ENCODE peak calls at places on chromosomes 2 and 18, in seven cellular contexts. W is neural progenitor cell, D is SK-N-SH, Z is Karpas-422, X is keratinocyte, J is H9, N is IMR-90. A is an unnamed sample.

GRCh38 chr2:121722479-121722878 is 14.2 kb downstream of the NIFK start:
- DNase-seq in W (no peak), D (no peak), Z (no peak), X (no peak), J (no peak), N (peak; percentile 87), A (no peak)

GRCh38 chr2:165903406-165903805 is 50.2 kb downstream of the TTC21B start:
- DNase-seq in W (no peak), D (no peak), Z (no peak), X (no peak), J (no peak), N (no peak), A (no peak)

GRCh38 chr2:73925853-73926492 is 707 bp upstream of the DGUOK start:
- DNase-seq in W (no peak), D (peak; percentile 19), Z (no peak), X (peak; percentile 98), J (peak; percentile 36), N (no peak), A (peak; percentile 19)

GRCh38 chr2:75788925-75789324 is 78.2 kb upstream of the GCFC2 start:
- DNase-seq in W (no peak), D (no peak), Z (no peak), X (no peak), J (no peak), N (no peak), A (no peak)

GRCh38 chr2:109614715-109615636 is 812 bp downstream of the SOWAHC start:
- DNase-seq in W (peak; percentile 60), D (peak; percentile 72), Z (no peak), X (no peak), J (peak; percentile 50), N (no peak), A (no peak)

GRCh38 chr2:143428700-143429099 is 299.5 kb downstream of the ARHGAP15 start:
- DNase-seq in W (no peak), D (no peak), Z (no peak), X (no peak), J (no peak), N (no peak), A (no peak)

GRCh38 chr18:49609416-49610284 is 47.8 kb downstream of the LIPG start:
- DNase-seq in W (no peak), D (no peak), Z (no peak), X (peak; percentile 94), J (no peak), N (peak; percentile 46), A (peak; percentile 19)

GRCh38 chr18:6876646-6877045 is 147.1 kb downstream of the ARHGAP28 start:
- DNase-seq in W (no peak), D (no peak), Z (no peak), X (no peak), J (no peak), N (peak; percentile 45), A (no peak)

GRCh38 chr2:204869142-204869823 is 324.0 kb downstream of the PARD3B start:
- DNase-seq in W (no peak), D (no peak), Z (no peak), X (no peak), J (no peak), N (peak; percentile 31), A (no peak)

GRCh38 chr2:231900486-231900942 is 25.7 kb downstream of the NPPC start:
- DNase-seq in W (peak; percentile 93), D (peak; percentile 79), Z (peak; percentile 80), X (no peak), J (peak; percentile 95), N (peak; percentile 55), A (peak; percentile 88)

GRCh38 chr2:128623776-128624424 is 305.2 kb upstream of the HS6ST1 start:
- DNase-seq in W (no peak), D (no peak), Z (peak; percentile 90), X (no peak), J (no peak), N (peak; percentile 95), A (peak; percentile 78)

GRCh38 chr2:36798724-36799123 is 102.2 kb downstream of the VIT start:
- DNase-seq in W (no peak), D (no peak), Z (no peak), X (no peak), J (no peak), N (no peak), A (no peak)

GRCh38 chr2:71458413-71459083 is 5.2 kb downstream of the DYSF start:
- DNase-seq in W (no peak), D (no peak), Z (no peak), X (no peak), J (no peak), N (peak; percentile 58), A (peak; percentile 81)

GRCh38 chr2:190277234-190278112 is 42.2 kb downstream of the HIBCH start:
- DNase-seq in W (peak; percentile 61), D (peak; percentile 6), Z (peak; percentile 72), X (no peak), J (no peak), N (peak; percentile 51), A (no peak)

GRCh38 chr2:5144159-5144558 is 548.0 kb upstream of the SOX11 start:
- DNase-seq in W (no peak), D (no peak), Z (no peak), X (no peak), J (no peak), N (no peak), A (no peak)

GRCh38 chr2:199197448-199197847 is 260.3 kb downstream of the SATB2 start:
- DNase-seq in W (no peak), D (no peak), Z (no peak), X (no peak), J (no peak), N (no peak), A (no peak)

GRCh38 chr18:25876334-25876979 is 214.0 kb downstream of the SS18 start:
- DNase-seq in W (no peak), D (peak; percentile 34), Z (no peak), X (no peak), J (no peak), N (peak; percentile 4), A (no peak)

GRCh38 chr2:192500550-192501200 is 305.9 kb upstream of the TMEFF2 start:
- DNase-seq in W (no peak), D (no peak), Z (no peak), X (peak; percentile 42), J (no peak), N (peak; percentile 50), A (no peak)

GRCh38 chr2:186532891-186533290 is 46.8 kb downstream of the ZC3H15 start:
- DNase-seq in W (no peak), D (no peak), Z (no peak), X (no peak), J (no peak), N (no peak), A (no peak)

GRCh38 chr2:16244153-16244965 is 304.0 kb downstream of the MYCN start:
- DNase-seq in W (no peak), D (no peak), Z (no peak), X (no peak), J (no peak), N (no peak), A (no peak)

GRCh38 chr2:1872602-1873183 is 128.4 kb upstream of the PXDN start:
- DNase-seq in W (no peak), D (no peak), Z (no peak), X (no peak), J (no peak), N (no peak), A (no peak)

DNA sequence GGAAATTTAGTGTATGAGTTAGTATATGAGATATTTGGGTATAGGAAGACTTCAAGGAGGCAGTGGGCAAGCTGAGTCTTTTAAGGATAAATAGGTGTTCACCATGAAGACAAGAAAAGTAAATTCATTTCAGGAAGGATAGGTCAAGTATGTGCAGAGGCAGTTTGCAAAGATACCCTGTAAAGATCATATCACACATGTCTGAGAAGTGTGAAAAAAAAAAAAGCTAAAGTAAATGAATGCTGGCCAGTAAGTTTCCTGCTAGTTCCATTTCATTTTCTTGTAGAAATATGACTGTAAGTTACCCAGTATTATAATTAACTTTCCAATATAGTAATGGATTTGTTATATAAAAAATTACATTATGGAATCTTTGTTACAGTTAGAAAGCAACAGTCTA is 131.0 kb downstream of the PHLPP1 start:
- DNase-seq in W (no peak), D (no peak), Z (no peak), X (no peak), J (no peak), N (no peak), A (no peak)
- H3K4me2 ChIP-seq in W (no peak overlapping the region), D (no peak overlapping the region), Z (no peak overlapping the region), X (no peak overlapping the region), J (no peak overlapping the region), N (no peak overlapping the region), A (no peak overlapping the region)

DNA sequence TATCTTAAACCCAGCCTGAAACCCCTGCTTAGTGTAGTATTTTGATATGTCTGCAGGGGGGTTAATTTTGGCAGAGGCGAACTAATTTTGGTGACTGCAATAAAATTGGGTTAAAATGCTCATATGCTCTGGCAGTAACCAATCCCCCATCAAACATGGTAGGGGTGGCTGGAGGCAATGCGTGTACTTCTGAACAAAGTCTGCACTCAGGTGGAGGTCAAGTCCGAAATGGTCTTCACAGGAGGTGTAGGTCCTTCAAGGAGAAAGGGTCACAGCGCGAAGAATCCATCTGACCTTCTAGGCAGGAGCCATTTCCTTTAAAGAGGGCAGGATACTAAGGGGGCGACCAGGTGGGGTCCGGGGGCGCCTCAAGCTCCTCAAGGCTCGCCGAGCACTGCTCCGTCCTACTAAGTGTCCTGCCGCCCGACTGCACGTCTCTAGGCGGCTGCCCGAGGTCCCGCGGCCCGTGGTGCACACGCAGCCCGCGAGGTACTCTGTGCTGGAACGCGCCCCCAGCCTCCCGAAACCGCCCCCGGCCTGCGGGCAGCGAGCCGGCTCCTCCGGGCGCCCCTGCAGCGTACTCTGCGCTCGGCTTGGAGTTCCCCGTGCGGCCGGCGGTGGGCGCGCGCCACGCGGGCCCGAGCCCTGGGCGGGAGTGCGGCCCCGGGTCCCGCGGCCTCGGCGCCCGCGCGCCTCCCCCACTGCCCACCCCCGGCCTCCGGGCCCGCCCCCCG is 1.7 kb upstream of the LDLRAD4 start:
- DNase-seq in W (peak; percentile 75), D (peak; percentile 86), Z (no peak), X (no peak), J (no peak), N (no peak), A (no peak)
- H3K27me3 ChIP-seq in W (peaks cover 77% of the 10 kb centered on the region), D (peaks cover 23% of the 10 kb centered on the region), Z (no peaks in the 10 kb centered on the region), X (peaks cover 54% of the 10 kb centered on the region), J (peaks cover 17% of the 10 kb centered on the region), N (peaks cover 62% of the 10 kb centered on the region), A (peaks cover 68% of the 10 kb centered on the region)

GRCh38 chr2:39632871-39633270 is 32.8 kb upstream of the TMEM178A start:
- DNase-seq in W (peak; percentile 3), D (no peak), Z (no peak), X (no peak), J (no peak), N (peak; percentile 84), A (peak; percentile 15)
- H2AFZ ChIP-seq in W (peak overlapping the region; percentile 0), D (no peak overlapping the region), Z (no peak overlapping the region), X (peak overlapping the region; percentile 60), J (no peak overlapping the region), N (peak overlapping the region; percentile 5), A (no peak overlapping the region)

GRCh38 chr2:81858998-81859397 is 1554.4 kb upstream of the LRRTM1 start:
- DNase-seq in W (no peak), D (no peak), Z (no peak), X (no peak), J (no peak), N (no peak), A (no peak)
- H3K4me2 ChIP-seq in W (no peak overlapping the region), D (no peak overlapping the region), Z (no peak overlapping the region), X (no peak overlapping the region), J (no peak overlapping the region), N (no peak overlapping the region), A (no peak overlapping the region)